ENCODE peak calls at places on chromosomes 5 and 9, in five cellular contexts. C, W, Z, P and Y are unnamed samples.

GRCh38 chr9:37944671-37945481 is 40.9 kb upstream of the SLC25A51 start:
- DNase-seq in C (no peak), W (no peak), Z (no peak), P (peak), Y (no peak)

GRCh38 chr5:174750720-174751119 is 26.3 kb downstream of the MSX2 start:
- DNase-seq in C (no peak), W (no peak), Z (no peak), P (no peak), Y (no peak)

GRCh38 chr9:113179839-113180238 is 29.0 kb downstream of the SLC31A2 start:
- DNase-seq in C (no peak), W (no peak), Z (no peak), P (no peak), Y (no peak)

GRCh38 chr5:172115541-172115982 is 72.5 kb downstream of the STK10 start:
- DNase-seq in C (no peak), W (no peak), Z (peak), P (no peak), Y (peak)

GRCh38 chr9:127027694-127028093 is 94.7 kb downstream of the ANGPTL2 start:
- DNase-seq in C (no peak), W (no peak), Z (no peak), P (no peak), Y (no peak)

GRCh38 chr9:134234001-134234660 is 69.8 kb upstream of the RNU6ATAC start:
- DNase-seq in C (no peak), W (no peak), Z (no peak), P (no peak), Y (no peak)

GRCh38 chr5:62206150-62206829 is 99.7 kb upstream of the KIF2A start:
- DNase-seq in C (no peak), W (no peak), Z (no peak), P (peak), Y (no peak)

GRCh38 chr9:127723450-127723849 is 7.6 kb downstream of the TTC16 start:
- DNase-seq in C (no peak), W (no peak), Z (no peak), P (no peak), Y (no peak)

GRCh38 chr5:107359916-107360234 is 310.9 kb downstream of the EFNA5 start:
- DNase-seq in C (no peak), W (no peak), Z (no peak), P (no peak), Y (no peak)

GRCh38 chr9:7828344-7828743 is 28.8 kb upstream of the DMAC1 start:
- DNase-seq in C (no peak), W (no peak), Z (no peak), P (no peak), Y (no peak)

GRCh38 chr5:54390539-54391031 is 64.9 kb upstream of the HSPB3 start:
- DNase-seq in C (no peak), W (no peak), Z (no peak), P (no peak), Y (no peak)

GRCh38 chr9:129107651-129108050 is 2.9 kb downstream of the CRAT start:
- DNase-seq in C (no peak), W (no peak), Z (no peak), P (no peak), Y (no peak)

GRCh38 chr9:130561056-130561455 is 18.3 kb upstream of the FUBP3 start:
- DNase-seq in C (no peak), W (no peak), Z (no peak), P (no peak), Y (no peak)

GRCh38 chr9:108580021-108580439 is 275.8 kb downstream of the ACTL7B start:
- DNase-seq in C (no peak), W (no peak), Z (no peak), P (no peak), Y (no peak)

GRCh38 chr5:71767661-71768060 is 48.6 kb downstream of the CARTPT start:
- DNase-seq in C (no peak), W (no peak), Z (no peak), P (no peak), Y (no peak)

GRCh38 chr5:72293495-72294055 is 26.5 kb downstream of the MRPS27 start:
- DNase-seq in C (no peak), W (no peak), Z (no peak), P (no peak), Y (no peak)

GRCh38 chr5:55096860-55097259 is 5.6 kb upstream of the GZMA start:
- DNase-seq in C (no peak), W (no peak), Z (peak), P (no peak), Y (no peak)

GRCh38 chr5:77885501-77885900 is 109.4 kb upstream of the TBCA start:
- DNase-seq in C (no peak), W (no peak), Z (no peak), P (no peak), Y (no peak)

GRCh38 chr9:87587356-87587745 is 89.7 kb downstream of the DAPK1 start:
- DNase-seq in C (no peak), W (no peak), Z (no peak), P (no peak), Y (no peak)

GRCh38 chr9:123080444-123080843 is 47.0 kb downstream of the GPR21 start:
- DNase-seq in C (no peak), W (no peak), Z (no peak), P (no peak), Y (no peak)

GRCh38 chr5:163401271-163401670 is 36.1 kb upstream of the CCNG1 start:
- DNase-seq in C (no peak), W (no peak), Z (no peak), P (no peak), Y (no peak)

GRCh38 chr5:55558484-55558883 is 23.7 kb upstream of the PLPP1 start:
- DNase-seq in C (no peak), W (no peak), Z (no peak), P (no peak), Y (no peak)

GRCh38 chr5:66351822-66352221 is 207.7 kb downstream of the SREK1 start:
- DNase-seq in C (no peak), W (no peak), Z (no peak), P (no peak), Y (no peak)

GRCh38 chr5:42001673-42002072 is 76.6 kb downstream of the FBXO4 start:
- DNase-seq in C (no peak), W (no peak), Z (no peak), P (no peak), Y (no peak)

GRCh38 chr5:173893192-173893561 is 5.0 kb downstream of the CPEB4 start:
- DNase-seq in C (no peak), W (no peak), Z (no peak), P (no peak), Y (no peak)

GRCh38 chr9:133275105-133276000 is at the start of gene ABO:
- DNase-seq in C (no peak), W (no peak), Z (no peak), P (peak), Y (no peak)

GRCh38 chr5:65938256-65938655 is 11.9 kb downstream of the ERBIN start:
- DNase-seq in C (no peak), W (no peak), Z (no peak), P (no peak), Y (no peak)

GRCh38 chr5:87885727-87886126 is 382.9 kb downstream of the TMEM161B start:
- DNase-seq in C (no peak), W (no peak), Z (no peak), P (no peak), Y (no peak)

GRCh38 chr9:133701981-133702797 is 36.0 kb downstream of the SARDH start:
- DNase-seq in C (no peak), W (no peak), Z (peak), P (no peak), Y (peak)

GRCh38 chr5:2320611-2321010 is 430.9 kb downstream of the IRX2 start:
- DNase-seq in C (no peak), W (no peak), Z (no peak), P (no peak), Y (no peak)

GRCh38 chr9:131960311-131960710 is 119.4 kb downstream of the MED27 start:
- DNase-seq in C (no peak), W (no peak), Z (no peak), P (no peak), Y (no peak)

GRCh38 chr9:91994422-91994821 is 44.4 kb upstream of the ROR2 start:
- DNase-seq in C (no peak), W (no peak), Z (no peak), P (no peak), Y (no peak)

GRCh38 chr9:109047259-109047658 is 34.0 kb upstream of the CTNNAL1 start:
- DNase-seq in C (no peak), W (no peak), Z (no peak), P (no peak), Y (no peak)

GRCh38 chr5:79547982-79548381 is 34.0 kb upstream of the HOMER1 start:
- DNase-seq in C (no peak), W (no peak), Z (no peak), P (no peak), Y (no peak)

GRCh38 chr5:1886634-1887399 is 4.1 kb upstream of the IRX4 start:
- DNase-seq in C (no peak), W (no peak), Z (no peak), P (no peak), Y (no peak)

GRCh38 chr5:17087035-17087434 is 130.4 kb upstream of the BASP1 start:
- DNase-seq in C (no peak), W (no peak), Z (no peak), P (no peak), Y (no peak)

GRCh38 chr9:27653246-27653645 is 80.0 kb upstream of the C9orf72 start:
- DNase-seq in C (no peak), W (no peak), Z (no peak), P (no peak), Y (no peak)